ENCODE peak calls at places on chromosomes 13 and 19, in nine cellular contexts. B is dorsolateral prefrontal cortex, V is cardiac fibroblast, G is GM12865, A is ascending aorta, I is endodermal cell, F is heart right ventricle, Q is WERI-Rb-1, Z is right atrium auricular region. N is an unnamed sample.

GRCh38 chr19:32459199-32459865 is 53.8 kb downstream of the DPY19L3 start:
- DNase-seq in B (no peak), V (no peak), G (no peak), A (no peak), I (no peak), F (no peak), Q (no peak), Z (no peak), N (no peak)

GRCh38 chr13:94033830-94034642 is 445.4 kb downstream of the DCT start:
- DNase-seq in B (no peak), V (no peak), G (no peak), A (no peak), I (no peak), F (no peak), Q (no peak), Z (no peak), N (no peak)

GRCh38 chr19:862529-863304 is 3.3 kb downstream of the CFD start:
- DNase-seq in B (no peak), V (peak), G (peak), A (no peak), I (peak), F (no peak), Q (peak), Z (no peak), N (no peak)

GRCh38 chr19:2150794-2151338 is 500 bp downstream of the AP3D1 start:
- DNase-seq in B (no peak), V (no peak), G (peak), A (no peak), I (no peak), F (no peak), Q (peak), Z (no peak), N (no peak)

GRCh38 chr13:79447741-79448140 is 33.2 kb upstream of the NDFIP2 start:
- DNase-seq in B (no peak), V (no peak), G (no peak), A (no peak), I (no peak), F (no peak), Q (no peak), Z (no peak), N (no peak)

GRCh38 chr13:85771856-85772255 is 27.4 kb downstream of the SLITRK6 start:
- DNase-seq in B (no peak), V (no peak), G (no peak), A (no peak), I (no peak), F (no peak), Q (no peak), Z (no peak), N (no peak)

GRCh38 chr13:102402292-102402691 is 444 bp upstream of the FGF14 start:
- DNase-seq in B (peak), V (no peak), G (no peak), A (no peak), I (peak), F (peak), Q (peak), Z (peak), N (no peak)

GRCh38 chr13:40910324-40911050 is 108.6 kb downstream of the ELF1 start:
- DNase-seq in B (no peak), V (peak), G (peak), A (no peak), I (no peak), F (no peak), Q (no peak), Z (no peak), N (no peak)

GRCh38 chr13:58869566-58869965 is 1238.0 kb downstream of the PCDH17 start:
- DNase-seq in B (no peak), V (no peak), G (no peak), A (no peak), I (no peak), F (no peak), Q (no peak), Z (no peak), N (no peak)

GRCh38 chr13:73064991-73065390 is 6.2 kb downstream of the KLF5 start:
- DNase-seq in B (no peak), V (peak), G (no peak), A (no peak), I (no peak), F (no peak), Q (no peak), Z (no peak), N (no peak)

GRCh38 chr13:97068146-97068545 is 73.9 kb upstream of the OXGR1 start:
- DNase-seq in B (no peak), V (no peak), G (no peak), A (no peak), I (no peak), F (no peak), Q (no peak), Z (no peak), N (no peak)

GRCh38 chr13:71874490-71874889 is 7.5 kb upstream of the DACH1 start:
- DNase-seq in B (no peak), V (no peak), G (no peak), A (no peak), I (no peak), F (no peak), Q (no peak), Z (no peak), N (no peak)

GRCh38 chr13:59776924-59777690 is 386.6 kb downstream of the DIAPH3 start:
- DNase-seq in B (no peak), V (peak), G (peak), A (no peak), I (no peak), F (no peak), Q (no peak), Z (no peak), N (no peak)

GRCh38 chr19:48739400-48739825 is 997 bp downstream of the RASIP1 start:
- DNase-seq in B (no peak), V (no peak), G (no peak), A (no peak), I (peak), F (no peak), Q (no peak), Z (no peak), N (no peak)

GRCh38 chr19:40192758-40193586 is 1.7 kb downstream of the MAP3K10 start:
- DNase-seq in B (no peak), V (no peak), G (no peak), A (no peak), I (peak), F (no peak), Q (no peak), Z (no peak), N (no peak)

GRCh38 chr19:40190891-40191835 is at the start of gene MAP3K10:
- DNase-seq in B (peak), V (peak), G (peak), A (no peak), I (peak), F (peak), Q (peak), Z (peak), N (no peak)

GRCh38 chr19:40193587-40193849 is 2.3 kb downstream of the MAP3K10 start:
- DNase-seq in B (no peak), V (peak), G (no peak), A (no peak), I (no peak), F (no peak), Q (no peak), Z (no peak), N (no peak)

DNA sequence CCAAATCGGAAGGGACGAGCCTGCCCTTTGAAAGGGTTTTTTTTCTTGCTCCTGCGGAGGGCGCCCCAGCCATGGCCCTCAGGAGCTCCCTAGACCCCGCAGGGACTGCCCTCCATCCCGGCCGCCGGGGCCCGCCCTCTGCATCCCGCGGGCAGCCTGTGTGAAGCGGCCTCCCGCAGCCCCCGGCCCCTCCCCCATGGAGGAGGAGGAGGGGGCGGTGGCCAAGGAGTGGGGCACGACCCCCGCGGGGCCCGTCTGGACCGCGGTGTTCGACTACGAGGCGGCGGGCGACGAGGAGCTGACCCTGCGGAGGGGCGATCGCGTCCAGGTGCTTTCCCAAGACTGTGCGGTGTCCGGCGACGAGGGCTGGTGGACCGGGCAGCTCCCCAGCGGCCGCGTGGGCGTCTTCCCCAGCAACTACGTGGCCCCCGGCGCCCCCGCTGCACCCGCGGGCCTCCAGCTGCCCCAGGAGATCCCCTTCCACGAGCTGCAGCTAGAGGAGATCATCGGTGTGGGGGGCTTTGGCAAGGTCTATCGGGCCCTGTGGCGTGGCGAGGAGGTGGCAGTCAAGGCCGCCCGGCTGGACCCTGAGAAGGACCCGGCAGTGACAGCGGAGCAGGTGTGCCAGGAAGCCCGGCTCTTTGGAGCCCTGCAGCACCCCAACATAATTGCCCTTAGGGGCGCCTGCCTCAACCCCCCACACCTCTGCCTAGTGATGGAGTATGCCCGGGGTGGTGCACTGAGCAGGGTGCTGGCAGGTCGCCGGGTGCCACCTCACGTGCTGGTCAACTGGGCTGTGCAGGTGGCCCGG is 815 bp downstream of the MAP3K10 start:
- DNase-seq in B (no peak), V (peak), G (peak), A (no peak), I (peak), F (peak), Q (peak), Z (no peak), N (no peak)
- TF ChIP-seq CTCF in B (no peak), V (peak), G (peak), A (peak), I (peak), F (no peak), Q (peak), Z (no peak), N (no peak)

GRCh38 chr13:27919299-27919933 is 384 bp upstream of the PDX1 start:
- DNase-seq in B (no peak), V (no peak), G (peak), A (no peak), I (no peak), F (no peak), Q (no peak), Z (no peak), N (no peak)

GRCh38 chr13:27921961-27922910 is 2.4 kb downstream of the PDX1 start:
- DNase-seq in B (no peak), V (no peak), G (no peak), A (no peak), I (peak), F (no peak), Q (no peak), Z (no peak), N (no peak)

GRCh38 chr13:27919934-27920676 is at the start of gene PDX1:
- DNase-seq in B (no peak), V (no peak), G (no peak), A (no peak), I (peak), F (no peak), Q (peak), Z (no peak), N (no peak)

GRCh38 chr13:27921421-27921960 is 1.7 kb downstream of the PDX1 start:
- DNase-seq in B (no peak), V (no peak), G (no peak), A (no peak), I (peak), F (no peak), Q (no peak), Z (no peak), N (no peak)

DNA sequence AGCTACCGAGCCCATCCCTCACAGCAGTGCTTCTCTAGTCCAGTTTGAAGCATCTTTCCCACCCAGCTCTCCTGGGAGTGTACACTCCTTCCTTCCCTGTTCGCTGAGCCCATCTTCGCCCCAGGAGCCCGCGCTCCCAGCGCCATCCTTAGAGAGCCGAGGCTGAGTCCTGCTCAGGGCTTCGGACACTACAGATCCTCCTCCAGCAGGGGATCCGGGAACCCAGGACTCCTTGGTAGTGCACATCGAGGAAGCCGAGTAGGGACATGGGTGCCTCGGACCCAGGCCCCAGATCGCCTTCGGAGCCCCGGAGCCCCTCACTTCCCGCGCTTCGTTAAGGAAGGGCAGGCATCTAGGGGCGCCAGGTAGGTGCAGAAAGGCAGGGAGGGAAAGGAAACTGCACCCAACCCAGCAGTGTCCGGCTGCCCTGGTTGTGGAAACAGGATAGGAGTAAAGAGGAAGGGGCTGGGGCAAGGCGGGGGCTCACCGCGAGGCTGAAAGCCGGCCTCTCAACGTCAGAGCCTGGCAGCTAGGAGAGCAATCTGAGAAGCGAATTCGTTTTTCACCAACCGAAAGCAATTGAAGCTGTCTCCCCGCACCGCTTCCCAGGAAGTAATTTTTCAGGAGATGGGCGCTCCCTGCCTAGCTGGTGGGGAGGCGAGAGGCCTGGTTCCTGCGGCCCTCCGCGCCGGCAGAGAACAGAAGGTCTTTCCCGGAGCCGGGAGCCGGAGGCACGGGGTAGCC is 1.0 kb downstream of the PDX1 start:
- DNase-seq in B (no peak), V (peak), G (no peak), A (no peak), I (peak), F (no peak), Q (peak), Z (no peak), N (no peak)
- H3K4me3 ChIP-seq in B (peak), V (peak), G (peak), A (peak), I (peak), F (peak), Q (peak), Z (no peak), N (no peak)

DNA sequence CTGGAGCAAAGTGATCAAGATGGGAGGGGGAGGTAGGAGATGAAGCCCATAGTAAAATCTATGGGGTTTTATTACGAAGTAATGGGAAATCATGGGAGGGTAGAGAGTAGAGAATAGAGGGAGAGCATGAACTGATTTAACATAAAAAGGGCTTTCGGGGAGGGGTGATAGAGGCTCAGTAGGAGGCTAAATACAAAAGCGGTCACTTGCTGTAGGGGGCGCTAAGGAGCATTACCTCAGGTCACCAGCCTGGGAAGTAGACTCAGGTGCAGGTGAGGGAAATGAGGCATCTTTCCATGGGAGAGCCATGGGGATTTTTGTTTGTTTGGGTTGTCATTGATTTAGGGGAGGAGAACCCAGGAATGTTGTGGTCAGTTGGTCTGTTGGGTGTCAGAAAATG is 14.1 kb downstream of the KRTDAP start:
- DNase-seq in B (no peak), V (no peak), G (peak), A (no peak), I (peak), F (no peak), Q (no peak), Z (no peak), N (no peak)
- TF ChIP-seq CTCF in B (no peak), V (peak), G (peak), A (no peak), I (peak), F (no peak), Q (peak), Z (no peak), N (peak)

DNA sequence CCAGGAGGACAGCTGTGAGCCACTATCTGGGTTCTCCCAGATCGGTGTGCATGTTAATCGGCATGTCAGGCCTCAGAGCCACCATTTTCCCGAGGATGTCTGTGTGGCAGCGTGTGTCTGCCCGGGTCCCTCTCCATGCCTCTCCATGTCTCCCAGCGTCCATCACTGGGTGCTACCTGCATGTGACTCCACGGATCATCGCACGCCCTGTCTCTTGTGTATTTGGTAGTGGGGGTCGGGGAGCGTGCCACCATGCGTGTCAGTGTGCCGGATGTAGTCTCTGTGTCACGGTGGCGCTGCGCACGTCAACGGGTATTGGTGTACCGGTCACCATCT is 5.9 kb downstream of the NFIX start:
- DNase-seq in B (no peak), V (no peak), G (no peak), A (no peak), I (no peak), F (no peak), Q (no peak), Z (no peak), N (no peak)
- H3K4me3 ChIP-seq in B (peak), V (no peak), G (no peak), A (peak), I (no peak), F (no peak), Q (no peak), Z (no peak), N (no peak)

N was measured in GM12864.